ENCODE peak calls at places on chromosomes 11 and 22, in four cellular contexts. B, K, M and A are unnamed samples.

GRCh38 chr11:44150395-44150794 is 54.9 kb downstream of the EXT2 start:
- DNase-seq in K (no peak), B (no peak), M (no peak), A (no peak)

GRCh38 chr22:45763236-45763624 is 91.6 kb downstream of the ATXN10 start:
- DNase-seq in M (no peak), K (no peak), B (no peak), A (no peak)

GRCh38 chr11:35747638-35748037 is 85.1 kb downstream of the TRIM44 start:
- DNase-seq in M (no peak), B (no peak), K (no peak), A (no peak)

GRCh38 chr11:130592056-130592455 is 143.6 kb downstream of the ADAMTS15 start:
- DNase-seq in M (peak; percentile 31), B (no peak), K (no peak), A (no peak)

GRCh38 chr11:27218498-27219038 is 144.4 kb downstream of the CCDC34 start:
- DNase-seq in M (peak; percentile 98), B (no peak), K (no peak), A (peak; percentile 95)

GRCh38 chr11:19597194-19597593 is 115.4 kb upstream of the NAV2 start:
- DNase-seq in M (peak; percentile 76), K (no peak), B (no peak), A (peak; percentile 93)

GRCh38 chr11:92550411-92550810 is 325.8 kb downstream of the FAT3 start:
- DNase-seq in K (no peak), B (no peak), M (no peak), A (no peak)

GRCh38 chr11:116910378-116910777 is 73.0 kb upstream of the APOA1 start:
- DNase-seq in B (no peak), K (no peak), M (peak; percentile 56), A (no peak)

DNA sequence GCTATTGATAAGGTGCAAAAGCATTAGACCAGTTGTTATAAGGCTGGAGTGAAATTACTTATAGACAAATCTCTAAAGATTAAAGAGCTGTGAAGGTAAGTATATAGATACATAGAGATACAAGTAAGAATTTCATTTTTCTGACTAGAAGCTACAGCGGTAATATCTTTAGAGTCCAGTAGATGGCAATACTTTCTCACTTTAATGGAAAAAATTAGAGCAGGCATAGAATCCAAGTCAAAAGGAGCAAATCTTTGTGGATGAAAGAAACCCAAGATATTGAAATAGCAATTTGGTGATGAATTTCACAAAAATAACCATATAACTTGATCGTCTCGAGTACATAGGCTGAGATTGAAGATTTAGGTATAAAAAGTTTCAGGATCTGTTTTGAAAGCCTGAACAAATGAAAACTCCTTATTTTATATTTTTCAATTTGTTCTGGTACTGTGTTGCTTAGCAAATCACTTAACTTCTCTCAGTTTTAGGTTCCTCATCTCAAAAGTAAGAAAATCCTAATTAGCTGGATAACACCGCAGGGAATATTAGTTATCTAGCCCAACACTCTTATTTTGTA is 81.9 kb downstream of the UVRAG start:
- DNase-seq in M (peak; percentile 56), K (no peak), B (no peak), A (peak; percentile 49)
- TF ChIP-seq CTCF in M (peak; percentile 74), K (peak; percentile 85), B (peak; percentile 31), A (peak; percentile 89)

GRCh38 chr11:129383060-129383459 is 7.4 kb downstream of the BARX2 start:
- DNase-seq in M (no peak), K (no peak), B (no peak), A (no peak)
- TF ChIP-seq CTCF in M (no peak), K (no peak), B (no peak), A (no peak)

DNA sequence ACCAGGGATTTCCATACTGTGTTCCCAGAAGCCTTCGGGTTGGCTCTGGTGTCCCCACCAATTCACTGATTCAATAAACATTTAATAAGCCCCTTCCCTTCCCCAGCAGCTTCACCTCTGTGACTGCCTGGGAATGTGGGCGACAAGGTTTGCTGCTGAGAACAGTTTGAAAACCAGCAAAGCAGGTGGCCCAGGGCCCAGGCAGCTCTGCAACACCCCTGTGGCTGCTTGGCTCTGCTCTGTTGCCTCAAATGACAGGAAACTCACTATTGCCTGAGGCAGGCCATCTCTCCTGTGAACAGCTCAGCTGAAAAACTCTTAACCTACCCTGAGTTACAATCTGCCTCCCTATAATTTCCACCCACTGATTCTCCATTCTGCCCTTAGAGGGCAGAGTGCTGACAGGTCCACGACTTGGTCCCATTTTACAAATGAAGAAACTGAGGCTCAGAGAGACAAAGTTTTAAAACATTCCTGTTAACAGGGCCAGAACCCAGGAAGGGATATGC is 10.5 kb downstream of the ADORA2A start:
- DNase-seq in B (peak; percentile 72), K (no peak), M (peak; percentile 16), A (peak; percentile 72)
- TF ChIP-seq CTCF in B (no peak), K (no peak), M (peak; percentile 27), A (peak; percentile 70)

GRCh38 chr11:106228996-106229395 is 151.5 kb downstream of the AASDHPPT start:
- DNase-seq in B (no peak), K (no peak), M (peak; percentile 6), A (no peak)

GRCh38 chr11:106236295-106236694 is 158.8 kb downstream of the AASDHPPT start:
- DNase-seq in K (no peak), B (no peak), M (no peak), A (no peak)

GRCh38 chr11:106234794-106235193 is 157.3 kb downstream of the AASDHPPT start:
- DNase-seq in M (no peak), K (no peak), B (no peak), A (no peak)

GRCh38 chr11:106233191-106233590 is 155.7 kb downstream of the AASDHPPT start:
- DNase-seq in K (no peak), M (no peak), B (no peak), A (no peak)

GRCh38 chr11:106231591-106231990 is 154.1 kb downstream of the AASDHPPT start:
- DNase-seq in M (peak; percentile 45), K (no peak), B (no peak), A (no peak)
- TF ChIP-seq CTCF in M (peak; percentile 60), K (no peak), B (no peak), A (no peak)

GRCh38 chr11:11787305-11788066 is 54.3 kb upstream of the USP47 start:
- DNase-seq in K (peak; percentile 57), M (peak; percentile 69), B (peak; percentile 59), A (peak; percentile 52)

GRCh38 chr11:11788067-11788710 is 53.6 kb upstream of the USP47 start:
- DNase-seq in M (no peak), K (no peak), B (no peak), A (no peak)

GRCh38 chr11:11786234-11786633 is 55.5 kb upstream of the USP47 start:
- DNase-seq in K (no peak), M (peak; percentile 17), B (no peak), A (no peak)

GRCh38 chr11:11789735-11790369 is 51.9 kb upstream of the USP47 start:
- DNase-seq in M (peak; percentile 18), B (no peak), K (no peak), A (peak; percentile 15)

GRCh38 chr11:11786771-11787170 is 55.0 kb upstream of the USP47 start:
- DNase-seq in B (no peak), K (no peak), M (peak; percentile 43), A (peak; percentile 34)
- TF ChIP-seq CTCF in B (peak; percentile 20), K (no peak), M (peak; percentile 66), A (peak; percentile 78)

DNA sequence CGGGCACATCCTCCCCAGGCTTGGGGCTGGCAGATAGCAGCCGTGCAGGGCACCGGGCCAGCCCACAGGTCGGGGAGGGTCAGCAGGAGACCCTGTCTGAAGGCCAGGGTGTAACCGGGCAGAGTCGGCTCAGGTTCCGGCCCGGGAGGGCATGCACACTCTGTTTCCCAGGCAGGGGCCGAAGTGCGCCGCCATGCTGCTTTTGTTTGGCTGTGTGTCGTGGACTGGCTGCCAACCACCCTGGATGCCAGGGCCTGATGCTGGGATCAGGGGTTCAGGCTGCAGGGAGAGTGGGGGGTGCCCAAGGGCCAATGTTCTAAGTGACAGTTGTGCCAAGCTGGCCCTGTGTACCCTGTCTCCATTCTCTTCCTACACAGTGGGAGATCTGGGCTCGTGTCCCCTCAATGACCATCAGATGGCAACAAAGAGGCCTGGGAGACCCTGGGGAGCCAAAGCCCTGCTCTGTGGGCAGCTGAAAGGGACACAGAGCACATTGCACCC is 120.9 kb upstream of the B3GAT1 start:
- DNase-seq in M (no peak), B (no peak), K (no peak), A (no peak)
- TF ChIP-seq CTCF in M (no peak), B (no peak), K (no peak), A (no peak)

GRCh38 chr22:29872989-29873388 is 10.0 kb upstream of the MTMR3 start:
- DNase-seq in B (no peak), K (no peak), M (no peak), A (no peak)
- TF ChIP-seq CTCF in B (no peak), K (no peak), M (no peak), A (no peak)